ENCODE peak calls at places on chromosome 13, in ten cellular contexts. X is T-helper 17 cell; A is CD4-positive, alpha-beta T cell; Y is body of pancreas; S is upper lobe of right lung; F is naive thymus-derived CD4-positive, alpha-beta T cell; L is GM23248; I is fibroblast of lung; O is heart right ventricle; U is adrenal gland. M is an unnamed sample. For H3K9me3, the result is how much of the 10 kb centered on the place peaks cover.

GRCh38 chr13:30846311-30846710 is 59.8 kb upstream of the MEDAG start:
- DNase-seq in I (peak), U (no peak), S (no peak), X (no peak), Y (no peak), O (no peak), A (no peak), L (peak), F (no peak), M (no peak)

GRCh38 chr13:44165172-44165894 is 208.3 kb upstream of the SERP2 start:
- DNase-seq in Y (no peak), I (no peak), F (no peak), S (no peak), A (no peak), L (no peak), X (no peak), O (no peak), U (no peak), M (no peak)

GRCh38 chr13:102983496-102983895 is 82.7 kb downstream of the SLC10A2 start:
- DNase-seq in S (no peak), L (peak), U (no peak), A (no peak), X (no peak), F (no peak), Y (no peak), O (no peak), I (no peak), M (no peak)

GRCh38 chr13:28819046-28819747 is 942 bp upstream of the MTUS2 start:
- DNase-seq in U (no peak), O (no peak), S (no peak), Y (no peak), A (no peak), F (no peak), X (no peak), L (peak), I (peak), M (peak)

GRCh38 chr13:106507560-106508274 is 27.7 kb downstream of the EFNB2 start:
- DNase-seq in L (peak), X (no peak), S (no peak), I (peak), F (no peak), Y (no peak), U (no peak), O (no peak), A (no peak), M (no peak)

GRCh38 chr13:32178763-32179162 is 136.4 kb downstream of the ZAR1L start:
- DNase-seq in Y (no peak), X (no peak), U (no peak), I (no peak), F (no peak), A (no peak), S (no peak), L (no peak), O (no peak), M (no peak)

GRCh38 chr13:44719857-44720671 is 143.9 kb upstream of the TSC22D1 start:
- DNase-seq in O (peak), L (peak), Y (peak), U (no peak), F (no peak), S (no peak), A (no peak), X (no peak), I (peak), M (peak)

GRCh38 chr13:100454876-100455275 is 133.7 kb downstream of the GGACT start:
- DNase-seq in S (no peak), O (no peak), A (no peak), Y (no peak), L (peak), F (no peak), I (peak), X (no peak), U (no peak), M (peak)

GRCh38 chr13:24396821-24397220 is 87.4 kb downstream of the C1QTNF9 start:
- DNase-seq in O (no peak), X (no peak), I (no peak), L (no peak), Y (no peak), F (no peak), S (no peak), A (no peak), U (no peak), M (no peak)

GRCh38 chr13:31240921-31241320 is 41.1 kb downstream of the B3GLCT start:
- DNase-seq in Y (no peak), L (no peak), S (no peak), F (no peak), A (no peak), X (no peak), I (no peak), U (no peak), O (no peak), M (no peak)

GRCh38 chr13:92830821-92831220 is 395.8 kb upstream of the GPC6 start:
- DNase-seq in F (no peak), U (no peak), L (no peak), S (no peak), I (no peak), O (no peak), A (no peak), Y (no peak), X (no peak), M (no peak)

GRCh38 chr13:100363874-100364273 is 224.7 kb downstream of the GGACT start:
- DNase-seq in S (no peak), U (no peak), F (no peak), I (peak), X (no peak), L (peak), Y (no peak), A (no peak), O (no peak), M (peak)

GRCh38 chr13:77388944-77389616 is 62.2 kb upstream of the MYCBP2 start:
- DNase-seq in Y (no peak), U (no peak), A (no peak), X (no peak), L (peak), O (no peak), F (no peak), I (no peak), S (no peak), M (no peak)

DNA sequence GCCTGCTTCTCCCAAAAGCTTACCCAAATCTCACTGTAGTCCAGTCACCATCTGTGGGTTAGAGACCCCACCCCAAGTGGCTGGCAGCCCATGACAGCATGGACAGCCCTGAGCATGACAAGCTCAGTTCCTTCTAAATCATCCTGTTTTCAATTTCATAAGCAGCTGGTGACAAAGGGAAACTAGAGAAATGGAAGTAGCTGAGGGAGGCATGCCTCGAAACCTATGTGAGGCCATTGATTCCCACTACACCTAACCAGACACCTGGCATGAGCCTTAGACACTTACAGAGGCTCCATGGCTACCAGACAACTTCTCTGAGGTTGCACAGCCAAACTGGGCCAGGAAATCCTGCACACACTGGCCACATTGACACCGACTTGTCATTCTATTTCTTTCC is 56.2 kb downstream of the ABCC4 start:
- DNase-seq in F (no peak), A (no peak), S (no peak), O (no peak), X (no peak), Y (no peak), L (no peak), I (no peak), U (no peak), M (no peak)
- H3K9me3 ChIP-seq in F (under half), A (under half), S (under half), O (under half), X (under half), Y (under half), L (under half), I (under half), U (under half), M (under half)

DNA sequence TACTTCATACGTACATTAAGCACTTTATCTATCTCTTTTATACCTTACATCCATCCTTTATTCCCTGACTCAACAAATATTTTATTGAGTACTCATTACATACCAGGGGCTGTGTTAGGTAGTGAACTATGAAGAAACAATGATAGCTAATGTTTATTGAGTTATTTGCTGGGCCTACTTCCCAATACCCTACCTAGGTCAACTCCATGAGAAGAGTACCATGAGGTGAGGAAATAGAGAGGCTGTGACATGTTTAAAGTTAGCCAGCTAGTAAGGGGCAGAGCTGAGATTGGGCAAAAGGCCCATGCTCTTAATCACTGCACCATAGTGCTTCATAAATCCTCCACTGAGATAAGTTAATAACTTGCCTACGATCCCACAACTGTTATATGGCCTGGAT is 79.9 kb downstream of the FREM2 start:
- DNase-seq in A (no peak), Y (no peak), F (no peak), S (no peak), L (no peak), O (no peak), X (no peak), I (no peak), U (no peak), M (no peak)
- H3K9me3 ChIP-seq in A (under half), Y (under half), F (under half), S (under half), L (under half), O (under half), X (under half), I (under half), U (under half), M (under half)

GRCh38 chr13:18943721-18944391 is 237.8 kb downstream of the TUBA3C start:
- DNase-seq in X (no peak), F (no peak), Y (no peak), I (no peak), U (no peak), S (peak), L (no peak), O (no peak), A (no peak), M (no peak)
- H3K9me3 ChIP-seq in X (under half), F (under half), Y (under half), I (under half), U (under half), S (under half), L (under half), O (under half), A (under half), M (under half)

DNA sequence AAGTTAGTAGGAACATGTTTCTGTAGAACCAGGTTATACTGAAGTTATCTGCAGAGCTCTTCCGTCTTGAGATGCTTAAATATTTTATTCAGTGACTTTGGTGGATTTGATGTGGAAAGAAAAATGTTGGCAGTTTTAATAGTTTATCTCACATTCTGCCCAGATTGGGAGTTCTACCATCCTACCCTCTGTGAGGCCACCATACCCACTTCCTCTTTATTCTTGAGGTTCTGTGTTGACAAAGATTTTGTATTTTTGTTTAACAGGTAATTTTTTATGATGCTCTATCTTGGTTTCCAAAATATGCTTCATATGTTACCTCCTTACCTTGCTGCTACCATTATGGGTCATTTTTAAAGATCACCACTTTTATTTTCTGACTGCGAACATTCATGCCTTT is 156.2 kb upstream of the ATXN8OS start:
- DNase-seq in U (no peak), F (no peak), O (no peak), X (no peak), A (no peak), I (no peak), S (no peak), Y (no peak), L (no peak), M (no peak)
- H3K9me3 ChIP-seq in U (under half), F (under half), O (under half), X (under half), A (under half), I (under half), S (under half), Y (under half), L (under half), M (under half)

GRCh38 chr13:35718084-35718483 is 241.6 kb upstream of the MAB21L1 start:
- DNase-seq in A (no peak), O (no peak), X (no peak), F (no peak), I (no peak), U (no peak), Y (no peak), L (no peak), S (no peak), M (no peak)
- H3K9me3 ChIP-seq in A (under half), O (under half), X (under half), F (under half), I (under half), U (under half), Y (under half), L (under half), S (under half), M (under half)

DNA sequence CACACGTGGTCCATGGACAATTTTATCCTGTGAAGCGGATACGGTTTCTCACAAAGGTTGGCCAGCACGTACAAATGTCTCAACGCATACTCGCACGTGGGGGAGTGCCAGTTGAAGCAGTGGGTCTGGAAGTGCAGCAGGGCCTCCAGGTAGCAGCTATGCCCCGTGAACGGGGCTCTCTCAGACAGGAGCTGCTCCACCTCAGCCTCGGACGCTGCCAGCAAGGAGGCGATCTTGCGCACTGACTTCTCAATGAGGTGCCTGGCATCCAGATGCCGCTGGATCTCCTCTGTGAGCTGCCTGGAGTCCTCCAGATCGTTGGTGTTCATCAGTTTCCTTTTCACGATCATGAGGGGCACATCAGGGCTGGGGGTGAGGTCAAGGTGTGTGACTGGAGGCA is 2272.0 kb downstream of the PCDH9 start:
- DNase-seq in L (no peak), F (no peak), U (no peak), O (no peak), I (no peak), X (no peak), S (no peak), A (no peak), Y (no peak), M (no peak)
- H3K9me3 ChIP-seq in L (under half), F (under half), U (under half), O (under half), I (under half), X (under half), S (under half), A (under half), Y (under half), M (under half)

GRCh38 chr13:46914341-46914740 is 17.5 kb upstream of the HTR2A start:
- DNase-seq in O (no peak), A (no peak), S (no peak), X (no peak), I (no peak), U (no peak), Y (no peak), L (no peak), F (no peak), M (no peak)

GRCh38 chr13:46908511-46908910 is 11.7 kb upstream of the HTR2A start:
- DNase-seq in Y (no peak), F (no peak), S (no peak), I (peak), A (no peak), L (peak), X (no peak), O (no peak), U (no peak), M (peak)

GRCh38 chr13:46909037-46909436 is 12.2 kb upstream of the HTR2A start:
- DNase-seq in A (no peak), X (no peak), I (peak), S (no peak), U (no peak), L (peak), O (no peak), Y (no peak), F (no peak), M (peak)

DNA sequence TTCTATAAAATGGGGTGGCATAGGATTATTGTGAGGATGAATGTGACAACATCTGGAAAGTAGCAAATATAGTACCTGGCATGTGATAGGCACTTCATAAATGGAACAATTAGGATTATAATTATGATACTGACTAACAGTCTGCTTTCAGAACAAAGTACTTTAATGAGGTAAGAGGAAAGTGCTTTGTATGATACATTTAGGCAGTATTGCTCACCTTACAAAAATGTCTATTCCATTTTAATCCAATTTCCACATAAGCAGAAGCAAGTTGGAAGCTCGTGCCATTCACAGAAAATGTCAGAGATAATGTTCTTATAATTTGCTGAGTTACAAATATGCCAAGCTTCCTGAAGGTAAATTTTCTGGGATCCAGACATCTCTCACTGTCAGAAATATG is 16.9 kb upstream of the HTR2A start:
- DNase-seq in S (no peak), Y (no peak), U (no peak), F (no peak), L (peak), A (no peak), X (no peak), I (no peak), O (no peak), M (no peak)
- H3K9me3 ChIP-seq in S (under half), Y (under half), U (under half), F (under half), L (under half), A (under half), X (under half), I (under half), O (under half), M (under half)

GRCh38 chr13:19059016-19059780 is 122.4 kb downstream of the TUBA3C start:
- DNase-seq in Y (no peak), X (no peak), A (no peak), F (no peak), S (no peak), I (no peak), L (no peak), U (no peak), O (no peak), M (no peak)

GRCh38 chr13:19058566-19058965 is 123.1 kb downstream of the TUBA3C start:
- DNase-seq in U (no peak), I (no peak), S (no peak), X (no peak), O (no peak), Y (no peak), L (no peak), F (no peak), A (no peak), M (no peak)

GRCh38 chr13:19061278-19061677 is 120.3 kb downstream of the TUBA3C start:
- DNase-seq in F (no peak), X (no peak), U (no peak), I (no peak), Y (no peak), S (no peak), L (no peak), O (no peak), A (no peak), M (no peak)

GRCh38 chr13:19062019-19062646 is 119.5 kb downstream of the TUBA3C start:
- DNase-seq in A (no peak), O (no peak), L (no peak), S (no peak), X (no peak), Y (no peak), F (no peak), U (no peak), I (no peak), M (no peak)

GRCh38 chr13:19060311-19061002 is 121.2 kb downstream of the TUBA3C start:
- DNase-seq in Y (no peak), O (no peak), X (no peak), F (no peak), A (no peak), S (no peak), L (no peak), I (no peak), U (no peak), M (no peak)
- H3K9me3 ChIP-seq in Y (under half), O (under half), X (under half), F (under half), A (under half), S (under half), L (under half), I (under half), U (under half), M (under half)

GRCh38 chr13:48829536-48829935 is 146.2 kb upstream of the FNDC3A start:
- DNase-seq in O (no peak), I (no peak), L (no peak), A (no peak), X (no peak), S (no peak), U (no peak), F (no peak), Y (no peak), M (no peak)
- H3K9me3 ChIP-seq in O (under half), I (under half), L (under half), A (under half), X (under half), S (under half), U (under half), F (under half), Y (under half), M (under half)

DNA sequence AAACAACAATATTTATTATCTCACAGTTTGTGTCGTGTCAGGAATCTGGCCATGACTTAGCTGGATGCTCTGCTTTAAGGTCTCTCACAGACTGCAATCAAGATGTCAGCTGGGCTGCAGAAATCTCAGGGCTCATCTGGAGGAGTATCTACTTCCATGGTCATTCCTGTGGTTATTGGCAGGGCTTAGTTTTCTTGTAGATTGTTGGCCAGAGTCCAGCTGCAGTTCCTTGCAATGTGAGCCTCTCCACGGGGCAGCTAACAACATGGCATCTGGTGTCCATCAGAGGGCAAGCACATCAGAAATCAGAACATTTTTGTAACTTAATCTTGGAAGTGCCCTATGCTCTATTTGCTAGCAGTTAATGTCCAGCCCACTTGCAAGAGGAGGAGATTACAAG is 45.7 kb upstream of the TDRD3 start:
- DNase-seq in I (peak), F (no peak), X (no peak), U (no peak), Y (no peak), A (no peak), L (peak), S (no peak), O (no peak), M (peak)
- H3K9me3 ChIP-seq in I (under half), F (under half), X (under half), U (under half), Y (under half), A (under half), L (under half), S (under half), O (under half), M (under half)